ENCODE peak calls at places on chromosomes 6 and 20, in eight cellular contexts. S, N, K, H, F, U, P and D are unnamed samples.
A peak's percentile ranks its signal among the peaks of the same experiment; 100 is the strongest.

GRCh38 chr6:87718662-87719433 is 16.8 kb upstream of the AKIRIN2 start:
- DNase-seq in U (no peak), F (no peak), N (no peak), S (no peak), H (no peak), K (peak; percentile 78), P (no peak), D (no peak)

GRCh38 chr6:125931733-125932450 is 24.7 kb upstream of the HINT3 start:
- DNase-seq in F (no peak), P (no peak), N (no peak), S (no peak), K (no peak), H (no peak), U (no peak), D (no peak)

GRCh38 chr20:58553841-58554240 is 38.6 kb upstream of the APCDD1L start:
- DNase-seq in P (peak; percentile 16), K (no peak), H (no peak), N (no peak), U (no peak), S (peak; percentile 46), F (no peak), D (no peak)

GRCh38 chr6:47034919-47035318 is 7.2 kb downstream of the ADGRF1 start:
- DNase-seq in H (no peak), K (no peak), P (no peak), N (no peak), U (peak; percentile 92), S (peak; percentile 83), F (no peak), D (no peak)

GRCh38 chr6:25006565-25007001 is 70.8 kb upstream of the RIPOR2 start:
- DNase-seq in H (peak; percentile 32), P (no peak), K (peak; percentile 81), S (peak; percentile 69), U (peak; percentile 79), N (peak; percentile 76), F (no peak), D (peak; percentile 85)

GRCh38 chr20:45336530-45337366 is 11.5 kb downstream of the SDC4 start:
- DNase-seq in K (peak; percentile 84), N (no peak), S (peak; percentile 78), F (no peak), H (peak; percentile 71), P (no peak), U (no peak), D (no peak)

GRCh38 chr6:38510205-38510604 is 129.5 kb downstream of the BTBD9 start:
- DNase-seq in S (no peak), U (no peak), F (no peak), P (no peak), H (no peak), N (no peak), K (no peak), D (no peak)

GRCh38 chr20:48603116-48603818 is 224.5 kb downstream of the PREX1 start:
- DNase-seq in F (no peak), P (peak; percentile 63), H (no peak), S (no peak), K (peak; percentile 37), N (no peak), U (no peak), D (peak; percentile 48)

GRCh38 chr6:84065718-84066290 is 32.2 kb downstream of the MRAP2 start:
- DNase-seq in N (no peak), S (no peak), H (no peak), F (no peak), P (no peak), U (peak; percentile 51), K (no peak), D (no peak)

GRCh38 chr20:35368616-35369423 is 43.0 kb downstream of the UQCC1 start:
- DNase-seq in U (no peak), F (no peak), S (no peak), K (no peak), N (no peak), H (no peak), P (peak; percentile 31), D (no peak)

GRCh38 chr20:63120286-63121090 is 95.4 kb downstream of the YTHDF1 start:
- DNase-seq in H (no peak), U (no peak), P (no peak), K (no peak), N (no peak), S (no peak), F (no peak), D (peak; percentile 55)

GRCh38 chr6:152746172-152746553 is 4.4 kb upstream of the VIP start:
- DNase-seq in K (no peak), N (no peak), U (no peak), S (no peak), H (no peak), F (no peak), P (no peak), D (no peak)

GRCh38 chr6:77461796-77462195 is 1.5 kb downstream of the HTR1B start:
- DNase-seq in S (no peak), K (no peak), N (no peak), P (no peak), U (no peak), H (no peak), F (no peak), D (no peak)

GRCh38 chr6:159440907-159441703 is 251.9 kb downstream of the SOD2 start:
- DNase-seq in P (no peak), U (no peak), H (no peak), F (no peak), K (no peak), S (no peak), N (no peak), D (no peak)
- H3K9me3 ChIP-seq in P (no peaks in the 10 kb centered on the region), U (no peaks in the 10 kb centered on the region), H (no peaks in the 10 kb centered on the region), F (no peaks in the 10 kb centered on the region), K (no peaks in the 10 kb centered on the region), S (no peaks in the 10 kb centered on the region), N (no peaks in the 10 kb centered on the region), D (no peaks in the 10 kb centered on the region)

GRCh38 chr20:55977723-55978481 is 27.4 kb downstream of the CBLN4 start:
- DNase-seq in K (no peak), S (no peak), H (no peak), F (no peak), N (peak; percentile 74), U (no peak), P (no peak), D (peak; percentile 69)
- H3K9me3 ChIP-seq in K (no peaks in the 10 kb centered on the region), S (no peaks in the 10 kb centered on the region), H (no peaks in the 10 kb centered on the region), F (no peaks in the 10 kb centered on the region), N (no peaks in the 10 kb centered on the region), U (no peaks in the 10 kb centered on the region), P (peaks cover 95% of the 10 kb centered on the region), D (no peaks in the 10 kb centered on the region)

GRCh38 chr6:108242259-108242658 is 18.6 kb downstream of the SNX3 start:
- DNase-seq in S (no peak), H (no peak), P (no peak), K (no peak), U (no peak), F (no peak), N (no peak), D (no peak)
- H3K9me3 ChIP-seq in S (no peaks in the 10 kb centered on the region), H (no peaks in the 10 kb centered on the region), P (no peaks in the 10 kb centered on the region), K (no peaks in the 10 kb centered on the region), U (no peaks in the 10 kb centered on the region), F (no peaks in the 10 kb centered on the region), N (no peaks in the 10 kb centered on the region), D (peaks cover 6% of the 10 kb centered on the region)

DNA sequence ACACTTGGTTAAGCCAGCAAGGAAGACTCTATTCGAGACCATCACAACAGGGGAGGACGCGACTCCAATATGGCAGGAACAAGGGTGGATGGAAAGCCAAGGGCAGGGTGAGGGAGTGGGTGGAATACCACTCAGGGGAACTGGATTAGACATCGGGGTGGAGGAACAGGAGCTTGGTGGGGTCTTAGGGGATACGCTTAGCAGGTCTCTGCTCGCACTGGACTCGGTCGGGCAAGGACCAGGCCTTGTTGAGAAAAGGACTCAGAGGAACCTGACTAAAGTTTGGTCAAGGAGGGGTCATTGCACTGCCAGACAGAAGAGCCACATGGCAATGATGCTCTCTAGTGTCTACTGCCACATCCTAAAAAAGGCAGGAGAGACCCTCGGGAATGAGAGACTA is 10.5 kb downstream of the DUSP22 start:
- DNase-seq in U (no peak), H (no peak), K (no peak), N (no peak), F (no peak), P (no peak), S (no peak), D (no peak)
- H3K9me3 ChIP-seq in U (no peaks in the 10 kb centered on the region), H (no peaks in the 10 kb centered on the region), K (no peaks in the 10 kb centered on the region), N (no peaks in the 10 kb centered on the region), F (no peaks in the 10 kb centered on the region), P (peaks cover 84% of the 10 kb centered on the region), S (no peaks in the 10 kb centered on the region), D (no peaks in the 10 kb centered on the region)

GRCh38 chr6:113934101-113934500 is 36.8 kb downstream of the HDAC2 start:
- DNase-seq in U (no peak), H (no peak), F (no peak), P (no peak), K (no peak), S (no peak), N (no peak), D (no peak)

GRCh38 chr6:113924199-113924791 is 46.7 kb downstream of the HDAC2 start:
- DNase-seq in K (no peak), N (no peak), F (no peak), U (no peak), H (no peak), S (no peak), P (no peak), D (no peak)

GRCh38 chr6:113927001-113927400 is 43.9 kb downstream of the HDAC2 start:
- DNase-seq in N (no peak), S (no peak), U (no peak), F (no peak), K (no peak), P (no peak), H (no peak), D (no peak)

DNA sequence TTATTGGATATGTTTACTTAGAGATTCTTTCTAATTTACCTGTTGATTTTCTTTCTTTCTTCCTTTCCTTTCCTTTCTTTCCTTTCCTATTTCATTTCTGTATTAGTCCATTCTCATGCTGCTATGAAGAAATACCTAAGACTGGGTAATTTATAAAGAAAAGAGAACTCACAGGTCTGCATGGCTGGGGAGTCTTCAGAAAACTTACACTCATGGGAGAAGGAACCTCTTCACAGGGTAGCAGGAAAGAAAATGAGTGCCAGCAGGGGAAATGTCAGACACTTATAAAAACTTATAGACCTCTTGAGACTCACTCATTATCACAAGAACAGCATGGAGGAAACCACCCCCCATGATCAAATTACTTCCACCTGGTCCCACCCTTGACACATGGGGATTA is 40.8 kb downstream of the HDAC2 start:
- DNase-seq in N (no peak), F (no peak), S (no peak), K (no peak), U (no peak), P (no peak), H (no peak), D (no peak)
- H3K9me3 ChIP-seq in N (peaks cover 13% of the 10 kb centered on the region), F (no peaks in the 10 kb centered on the region), S (no peaks in the 10 kb centered on the region), K (no peaks in the 10 kb centered on the region), U (no peaks in the 10 kb centered on the region), P (no peaks in the 10 kb centered on the region), H (no peaks in the 10 kb centered on the region), D (peaks cover 4% of the 10 kb centered on the region)

DNA sequence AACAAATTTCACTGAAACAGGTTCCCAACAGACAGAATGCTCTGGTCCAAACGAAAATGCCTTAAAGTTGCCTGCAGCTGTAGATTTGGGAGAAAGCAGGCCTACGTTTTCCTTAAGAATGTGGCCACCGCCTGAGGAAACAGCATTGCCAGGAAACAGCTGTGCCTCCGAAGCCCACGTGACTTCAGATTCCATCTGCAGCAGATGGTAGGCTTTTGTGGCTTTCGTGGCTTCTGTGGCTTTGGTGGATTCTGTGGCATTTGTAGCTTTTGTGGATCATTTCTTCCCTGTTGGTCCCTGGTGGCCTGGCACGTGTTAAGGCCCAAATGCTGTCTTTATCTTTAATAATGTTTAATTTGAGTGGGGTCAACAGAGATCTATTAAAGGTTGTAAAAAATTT is 222.9 kb downstream of the TTLL2 start:
- DNase-seq in H (no peak), U (no peak), F (no peak), P (no peak), K (no peak), S (no peak), N (no peak), D (no peak)
- H3K9me3 ChIP-seq in H (no peaks in the 10 kb centered on the region), U (no peaks in the 10 kb centered on the region), F (no peaks in the 10 kb centered on the region), P (no peaks in the 10 kb centered on the region), K (no peaks in the 10 kb centered on the region), S (no peaks in the 10 kb centered on the region), N (no peaks in the 10 kb centered on the region), D (no peaks in the 10 kb centered on the region)